ENCODE peak calls at places on chromosome X, in six cellular contexts. F is adrenal gland, V is ovary, O is IMR-90, A is uterus, K is HCT116. S is an unnamed sample.
A peak's percentile ranks its signal among the peaks of the same experiment; 100 is the strongest.

GRCh38 chrX:39728852-39729587 is 368.7 kb downstream of the BCOR start:
- DNase-seq in O (no peak), F (no peak), K (no peak), V (no peak), A (no peak), S (no peak)

GRCh38 chrX:121110536-121110935 is 63.1 kb downstream of the GLUD2 start:
- DNase-seq in V (no peak), K (no peak), O (no peak), F (no peak), A (no peak), S (no peak)

GRCh38 chrX:19799319-19800182 is 87.8 kb downstream of the SH3KBP1 start:
- DNase-seq in K (no peak), O (peak; percentile 31), V (no peak), A (no peak), F (no peak), S (no peak)

GRCh38 chrX:78593701-78594100 is 65.4 kb downstream of the RTL3 start:
- DNase-seq in V (no peak), O (no peak), K (no peak), F (no peak), A (no peak), S (no peak)

GRCh38 chrX:149074429-149074828 is 430.7 kb downstream of the IDS start:
- DNase-seq in K (no peak), O (no peak), V (no peak), F (no peak), A (no peak), S (no peak)

GRCh38 chrX:119015407-119016242 is 41.2 kb downstream of the LONRF3 start:
- DNase-seq in O (peak; percentile 80), V (peak; percentile 30), K (peak; percentile 35), F (peak; percentile 55), A (peak; percentile 43), S (peak; percentile 32)

GRCh38 chrX:78886550-78886949 is 58.6 kb upstream of the P2RY10 start:
- DNase-seq in F (no peak), K (no peak), O (no peak), V (no peak), A (no peak), S (no peak)

GRCh38 chrX:11103006-11103405 is 8.1 kb upstream of the HCCS start:
- DNase-seq in O (no peak), A (no peak), V (no peak), F (no peak), K (no peak), S (no peak)

GRCh38 chrX:9873952-9874351 is 87.7 kb downstream of the SHROOM2 start:
- DNase-seq in A (no peak), O (peak; percentile 49), K (peak; percentile 10), F (peak; percentile 42), V (no peak), S (peak; percentile 30)

GRCh38 chrX:119410027-119410819 is 11.1 kb downstream of the SLC25A43 start:
- DNase-seq in F (no peak), K (peak; percentile 49), A (peak; percentile 58), O (peak; percentile 69), V (peak; percentile 31), S (peak; percentile 80)

GRCh38 chrX:69133561-69134542 is 31.4 kb downstream of the PJA1 start:
- DNase-seq in K (peak; percentile 72), V (no peak), A (peak; percentile 40), O (peak; percentile 69), F (no peak), S (no peak)

GRCh38 chrX:2677764-2678163 is 13.3 kb upstream of the CD99 start:
- DNase-seq in A (peak; percentile 84), O (peak; percentile 99), K (peak; percentile 40), V (peak; percentile 89), F (peak; percentile 83), S (peak; percentile 53)

GRCh38 chrX:14529288-14529989 is at the start of gene GLRA2:
- DNase-seq in A (peak; percentile 9), V (peak; percentile 19), K (no peak), F (no peak), O (peak; percentile 13), S (peak; percentile 24)

GRCh38 chrX:103275947-103276567 is 493 bp downstream of the TCEAL5 start:
- DNase-seq in K (no peak), F (no peak), O (no peak), A (no peak), V (no peak), S (no peak)

GRCh38 chrX:106467422-106467821 is 144.4 kb upstream of the RADX start:
- DNase-seq in K (no peak), O (no peak), A (no peak), V (no peak), F (no peak), S (no peak)

GRCh38 chrX:152904151-152905080 is 6.5 kb downstream of the ZNF185 start:
- DNase-seq in F (peak; percentile 76), V (peak; percentile 36), O (peak; percentile 77), K (no peak), A (peak; percentile 42), S (peak; percentile 51)

GRCh38 chrX:9471571-9471985 is 6.7 kb downstream of the TBL1X start:
- DNase-seq in F (no peak), K (no peak), A (no peak), V (no peak), O (peak; percentile 63), S (no peak)

GRCh38 chrX:118554511-118554910 is 58.9 kb downstream of the DOCK11 start:
- DNase-seq in K (no peak), A (no peak), V (no peak), O (no peak), F (no peak), S (no peak)

GRCh38 chrX:150934453-150934852 is 36.0 kb upstream of the CD99L2 start:
- DNase-seq in V (no peak), K (no peak), O (peak; percentile 66), F (peak; percentile 63), A (peak; percentile 17), S (peak; percentile 16)

GRCh38 chrX:65635371-65635770 is 32.1 kb upstream of the MSN start:
- DNase-seq in F (peak; percentile 19), O (no peak), A (peak; percentile 35), V (peak; percentile 49), K (no peak), S (no peak)

GRCh38 chrX:76126851-76127250 is 46.0 kb upstream of the PBDC1 start:
- DNase-seq in K (no peak), V (no peak), F (no peak), O (no peak), A (no peak), S (no peak)
- H3K27me3 ChIP-seq in K (no peaks in the 10 kb centered on the region), V (no peaks in the 10 kb centered on the region), F (peaks cover 43% of the 10 kb centered on the region), O (no peaks in the 10 kb centered on the region), A (no peaks in the 10 kb centered on the region), S (no peaks in the 10 kb centered on the region)

GRCh38 chrX:48914593-48915493 is 3.4 kb upstream of the SLC35A2 start:
- DNase-seq in O (no peak), A (no peak), F (no peak), V (no peak), K (no peak), S (no peak)
- TF ChIP-seq POLR2A in O (no peak), A (no peak), F (no peak), V (no peak), K (no peak), S (no peak)

GRCh38 chrX:25023908-25024307 is 8.1 kb upstream of the ARX start:
- DNase-seq in V (no peak), F (no peak), K (no peak), O (no peak), A (no peak), S (no peak)

GRCh38 chrX:25019707-25020390 is 4.1 kb upstream of the ARX start:
- DNase-seq in K (no peak), A (no peak), O (no peak), V (no peak), F (no peak), S (no peak)

GRCh38 chrX:25021132-25021498 is 5.3 kb upstream of the ARX start:
- DNase-seq in O (no peak), F (no peak), V (no peak), A (no peak), K (no peak), S (no peak)

GRCh38 chrX:25020391-25021131 is 4.8 kb upstream of the ARX start:
- DNase-seq in F (no peak), V (peak; percentile 66), K (no peak), O (no peak), A (no peak), S (no peak)

DNA sequence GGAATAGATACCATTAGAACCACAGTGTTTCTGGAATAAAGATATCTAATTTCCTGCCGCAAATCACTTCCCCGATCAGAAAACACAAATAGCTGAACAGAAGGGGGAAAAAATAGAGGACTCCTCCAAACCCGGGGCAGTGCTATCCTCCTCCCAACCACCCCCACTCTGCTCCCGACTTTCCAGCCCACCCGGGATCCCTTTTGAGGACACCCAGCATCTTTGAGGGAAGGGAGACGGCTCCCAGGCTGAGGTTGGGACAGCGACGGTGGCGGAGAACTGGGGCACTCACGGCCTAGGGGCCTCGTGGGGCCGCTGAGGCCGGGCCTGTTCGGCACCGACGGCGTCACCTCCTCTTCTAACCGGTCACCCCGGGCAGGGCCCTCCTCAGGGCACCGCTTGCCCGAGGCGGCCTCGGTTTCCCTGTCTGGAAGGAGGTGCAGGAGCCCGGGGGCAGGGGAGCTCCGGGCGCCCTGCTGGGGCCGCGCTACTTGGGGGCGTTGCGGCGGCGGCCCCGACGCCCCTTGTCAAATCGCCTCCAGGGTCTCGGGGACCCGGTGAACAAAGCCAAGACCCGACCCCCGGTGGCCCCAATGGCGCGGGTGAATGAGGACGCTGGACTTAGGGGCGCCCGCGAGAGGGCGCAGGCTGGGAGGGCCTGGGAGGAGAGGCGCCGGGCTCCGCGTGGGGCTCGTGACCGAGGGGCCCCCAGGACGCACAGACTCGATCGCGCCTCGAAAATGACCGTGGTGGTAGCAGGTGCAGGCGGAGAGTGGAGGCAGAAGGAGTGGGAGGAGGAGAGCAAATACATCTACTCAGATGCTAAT is 6.9 kb upstream of the ARX start:
- DNase-seq in K (no peak), V (no peak), O (no peak), A (no peak), F (no peak), S (no peak)
- H3K27me3 ChIP-seq in K (no peaks in the 10 kb centered on the region), V (no peaks in the 10 kb centered on the region), O (peaks cover 66% of the 10 kb centered on the region), A (peaks cover 61% of the 10 kb centered on the region), F (peaks cover 76% of the 10 kb centered on the region), S (peaks cover 69% of the 10 kb centered on the region)

DNA sequence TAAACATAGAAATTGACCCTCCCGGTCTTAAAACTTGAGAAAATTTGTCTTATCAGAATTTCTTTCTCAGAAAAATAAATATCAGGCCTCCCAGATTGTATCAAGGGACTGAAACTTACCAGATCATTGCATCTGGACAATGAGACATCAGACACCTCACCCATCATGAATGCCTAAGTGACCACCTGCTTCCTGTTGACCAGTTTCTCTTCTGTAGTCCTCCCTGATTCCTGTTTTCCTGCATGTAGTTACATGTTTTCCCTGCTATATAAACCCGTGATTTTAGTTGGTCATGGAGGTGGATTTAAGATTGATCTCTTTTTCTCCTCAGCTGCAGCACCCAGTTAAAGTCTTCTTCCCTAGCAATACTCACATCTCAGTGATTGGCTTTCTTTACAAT is 548.1 kb downstream of the PPP4R3C start:
- DNase-seq in F (no peak), V (no peak), K (no peak), O (no peak), A (no peak), S (no peak)
- TF ChIP-seq POLR2A in F (no peak), V (no peak), K (no peak), O (no peak), A (no peak), S (no peak)

GRCh38 chrX:127112726-127113125 is 293.2 kb downstream of the PRR32 start:
- DNase-seq in K (no peak), O (no peak), V (no peak), A (no peak), F (no peak), S (no peak)
- H3K27me3 ChIP-seq in K (no peaks in the 10 kb centered on the region), O (no peaks in the 10 kb centered on the region), V (no peaks in the 10 kb centered on the region), A (no peaks in the 10 kb centered on the region), F (no peaks in the 10 kb centered on the region), S (no peaks in the 10 kb centered on the region)

GRCh38 chrX:130108647-130109428 is 1.5 kb downstream of the ELF4 start:
- DNase-seq in K (no peak), A (no peak), F (no peak), O (no peak), V (no peak), S (peak; percentile 73)
- TF ChIP-seq POLR2A in K (no peak), A (no peak), F (no peak), O (no peak), V (no peak), S (no peak)

S was measured in transverse colon.